ENCODE peak calls at places on chromosomes 1 and 21, in ten cellular contexts. S is GM23248, F is A549, R is RWPE1, T is brain microvascular endothelial cell, Y is GM23338, Q is IMR-90, C is Peyer's patch, Z is K562, L is HepG2. J is an unnamed sample.

GRCh38 chr1:220970311-220970710 is 91.1 kb downstream of the HLX start:
- DNase-seq in Q (peak), Z (no peak), T (no peak), S (peak), L (no peak), R (no peak), Y (no peak), F (no peak), C (no peak), J (no peak)

GRCh38 chr1:26579662-26580061 is 50.1 kb downstream of the RPS6KA1 start:
- DNase-seq in L (no peak), S (no peak), C (no peak), R (no peak), Z (no peak), Y (no peak), Q (no peak), F (no peak), T (no peak), J (no peak)

GRCh38 chr1:58779837-58780585 is 3.8 kb downstream of the JUN start:
- DNase-seq in C (no peak), L (peak), R (no peak), S (peak), T (peak), Z (no peak), Y (peak), Q (peak), F (no peak), J (peak)

GRCh38 chr1:230256896-230257295 is 169.2 kb downstream of the PGBD5 start:
- DNase-seq in T (no peak), F (no peak), L (no peak), Z (no peak), Q (no peak), R (no peak), C (no peak), S (no peak), Y (no peak), J (no peak)

GRCh38 chr1:118122234-118123004 is 62.6 kb downstream of the SPAG17 start:
- DNase-seq in L (no peak), S (peak), Y (no peak), R (peak), F (no peak), C (no peak), T (no peak), Q (peak), Z (no peak), J (no peak)

GRCh38 chr1:87436534-87436933 is 107.9 kb downstream of the LMO4 start:
- DNase-seq in R (no peak), Z (no peak), F (no peak), Q (no peak), T (no peak), L (no peak), C (no peak), S (no peak), Y (no peak), J (no peak)

GRCh38 chr1:110672001-110672752 is 2.6 kb downstream of the KCNA3 start:
- DNase-seq in R (no peak), Z (peak), S (peak), Q (peak), F (no peak), C (peak), T (no peak), Y (peak), L (no peak), J (no peak)

GRCh38 chr21:37546949-37547614 is 180.5 kb downstream of the DYRK1A start:
- DNase-seq in C (no peak), F (no peak), Q (no peak), S (peak), Z (no peak), R (no peak), L (no peak), T (no peak), Y (no peak), J (no peak)

GRCh38 chr1:6141601-6142000 is 38.5 kb downstream of the CHD5 start:
- DNase-seq in C (no peak), L (no peak), F (no peak), S (no peak), Y (peak), Q (no peak), Z (peak), R (no peak), T (no peak), J (no peak)

GRCh38 chr1:154179951-154180687 is 11.8 kb downstream of the TPM3 start:
- DNase-seq in Z (no peak), S (no peak), F (no peak), C (peak), Q (no peak), R (no peak), Y (peak), T (no peak), L (no peak), J (no peak)

GRCh38 chr1:170068923-170069322 is 5.6 kb downstream of the KIFAP3 start:
- DNase-seq in Q (no peak), L (no peak), T (no peak), Y (no peak), C (no peak), F (no peak), S (no peak), Z (no peak), R (no peak), J (no peak)

GRCh38 chr1:244599937-244600350 is 53.0 kb upstream of the DESI2 start:
- DNase-seq in Q (peak), Z (peak), R (peak), C (no peak), T (peak), Y (no peak), F (peak), S (peak), L (peak), J (peak)

GRCh38 chr1:28577052-28577678 is 14.9 kb upstream of the RAB42 start:
- DNase-seq in R (peak), L (peak), Z (peak), C (no peak), Q (no peak), T (no peak), Y (peak), S (peak), F (no peak), J (no peak)

GRCh38 chr1:98797506-98797905 is 136.0 kb downstream of the SNX7 start:
- DNase-seq in Z (no peak), T (no peak), F (no peak), R (no peak), C (no peak), S (no peak), Y (no peak), Q (no peak), L (no peak), J (no peak)

GRCh38 chr1:41322835-41323234 is 38.4 kb upstream of the FOXO6 start:
- DNase-seq in F (peak), S (peak), Z (peak), Q (no peak), C (no peak), T (no peak), R (peak), Y (peak), L (peak), J (no peak)

GRCh38 chr1:175889848-175890247 is 146.5 kb upstream of the TNR start:
- DNase-seq in F (no peak), T (no peak), R (no peak), C (no peak), S (no peak), L (no peak), Z (no peak), Q (no peak), Y (no peak), J (no peak)

GRCh38 chr1:183812686-183813569 is 8.0 kb downstream of the RGL1 start:
- DNase-seq in S (peak), F (no peak), L (peak), R (no peak), Z (no peak), Y (peak), T (peak), Q (peak), C (no peak), J (peak)

GRCh38 chr1:203644661-203645510 is 18.3 kb downstream of the ATP2B4 start:
- DNase-seq in C (no peak), Q (peak), T (peak), S (peak), Z (no peak), F (no peak), L (no peak), R (peak), Y (no peak), J (no peak)

GRCh38 chr1:152786077-152786476 is at the start of gene LCE1E:
- DNase-seq in Y (peak), C (no peak), T (no peak), Z (no peak), S (no peak), L (no peak), Q (no peak), F (no peak), R (peak), J (no peak)

GRCh38 chr1:21490774-21491482 is 18.3 kb upstream of the ALPL start:
- DNase-seq in F (peak), Z (peak), S (peak), T (peak), R (no peak), Y (peak), C (no peak), L (peak), Q (peak), J (no peak)

GRCh38 chr1:1629430-1630190 is 2.4 kb upstream of the MMP23B start:
- DNase-seq in S (no peak), L (no peak), C (peak), Z (peak), Q (no peak), R (no peak), Y (peak), F (no peak), T (no peak), J (no peak)

GRCh38 chr1:113390871-113391642 is 742 bp downstream of the MAGI3 start:
- DNase-seq in Z (peak), L (no peak), R (peak), Q (no peak), Y (peak), F (peak), S (peak), C (peak), T (no peak), J (peak)
- H3K27ac ChIP-seq in Z (peak), L (peak), R (peak), Q (peak), Y (no peak), F (peak), S (no peak), C (peak), T (no peak), J (peak)

GRCh38 chr1:167223144-167224103 is 2.7 kb downstream of the POU2F1 start:
- DNase-seq in Z (no peak), T (no peak), C (no peak), F (no peak), Q (peak), L (no peak), Y (no peak), R (no peak), S (peak), J (no peak)
- H3K27ac ChIP-seq in Z (peak), T (no peak), C (peak), F (no peak), Q (no peak), L (peak), Y (no peak), R (no peak), S (peak), J (peak)

DNA sequence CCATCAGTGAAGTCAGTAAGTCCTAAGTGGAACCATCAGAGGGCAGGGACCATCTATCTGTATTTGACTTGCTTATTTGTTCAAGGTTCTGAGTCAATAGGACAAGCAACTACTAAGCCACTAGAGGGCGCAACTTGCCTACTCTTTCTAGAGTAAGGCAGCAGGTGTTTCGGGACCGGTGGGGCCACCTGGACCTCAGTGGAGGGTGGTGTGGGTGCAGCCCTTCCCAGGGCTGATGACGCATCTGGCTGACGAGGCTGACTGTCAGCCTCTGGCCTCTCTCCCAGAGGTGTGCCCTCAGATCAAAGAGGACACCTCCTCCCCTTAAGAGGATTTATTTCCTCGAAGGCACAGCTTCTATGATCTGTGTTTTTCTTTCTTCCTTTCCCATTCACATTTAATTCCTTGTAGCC is 6.6 kb downstream of the CBR3 start:
- DNase-seq in C (peak), R (peak), Y (peak), T (peak), S (peak), Z (peak), Q (peak), F (peak), L (peak), J (peak)
- H3K27ac ChIP-seq in C (peak), R (peak), Y (no peak), T (no peak), S (no peak), Z (no peak), Q (no peak), F (no peak), L (no peak), J (no peak)

DNA sequence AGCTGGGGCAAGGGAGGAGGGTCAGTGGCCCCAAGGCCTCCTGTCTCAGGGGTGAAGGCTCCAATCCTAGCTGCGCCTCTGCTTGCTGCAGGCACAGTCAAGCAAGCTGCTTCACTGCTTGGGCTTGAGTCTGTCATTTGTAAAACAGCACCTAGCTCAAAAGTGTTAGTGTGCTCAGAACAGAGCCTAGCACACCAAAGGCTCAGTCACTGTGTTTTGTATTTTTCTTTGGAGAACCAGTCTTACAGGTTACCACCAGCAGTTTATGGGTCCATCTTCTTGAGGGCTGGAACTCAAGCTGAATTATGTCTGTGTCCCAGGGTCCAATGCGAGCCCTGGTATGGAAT is 113.6 kb downstream of the DMRTB1 start:
- DNase-seq in Z (no peak), R (no peak), Q (no peak), Y (no peak), T (no peak), F (no peak), C (no peak), S (no peak), L (no peak), J (no peak)
- H3K27ac ChIP-seq in Z (no peak), R (peak), Q (no peak), Y (no peak), T (no peak), F (no peak), C (no peak), S (no peak), L (no peak), J (no peak)